ENCODE peak calls at places on chromosomes 16 and 17, in eight cellular contexts. One of them, this sample, is unnamed.

GRCh38 chr17:45320931-45321461 is 4.2 kb upstream of the MAP3K14 start:
- DNase-seq in CD8-positive, alpha-beta T cell: no peak
- DNase-seq in H7: no peak
- DNase-seq in lung: no peak
- DNase-seq in PC-3: peak
- DNase-seq in left ventricle myocardium inferior: no peak
- DNase-seq in CD8-positive, alpha-beta memory T cell: no peak
- DNase-seq in dorsolateral prefrontal cortex: no peak
- DNase-seq in this sample: no peak

GRCh38 chr17:50212121-50212843 is 10.9 kb upstream of the COL1A1 start:
- DNase-seq in CD8-positive, alpha-beta T cell: no peak
- DNase-seq in H7: peak
- DNase-seq in lung: no peak
- DNase-seq in PC-3: no peak
- DNase-seq in left ventricle myocardium inferior: no peak
- DNase-seq in CD8-positive, alpha-beta memory T cell: no peak
- DNase-seq in dorsolateral prefrontal cortex: no peak
- DNase-seq in this sample: no peak

GRCh38 chr16:84535408-84535807 is 30.9 kb upstream of the MEAK7 start:
- DNase-seq in CD8-positive, alpha-beta T cell: no peak
- DNase-seq in H7: no peak
- DNase-seq in lung: no peak
- DNase-seq in PC-3: no peak
- DNase-seq in left ventricle myocardium inferior: no peak
- DNase-seq in CD8-positive, alpha-beta memory T cell: no peak
- DNase-seq in dorsolateral prefrontal cortex: no peak
- DNase-seq in this sample: no peak

GRCh38 chr17:35709874-35710273 is 21.6 kb upstream of the RASL10B start:
- DNase-seq in CD8-positive, alpha-beta T cell: no peak
- DNase-seq in H7: no peak
- DNase-seq in lung: no peak
- DNase-seq in PC-3: no peak
- DNase-seq in left ventricle myocardium inferior: no peak
- DNase-seq in CD8-positive, alpha-beta memory T cell: no peak
- DNase-seq in dorsolateral prefrontal cortex: no peak
- DNase-seq in this sample: no peak

GRCh38 chr17:79797492-79798295 is 817 bp upstream of the CBX8 start:
- DNase-seq in CD8-positive, alpha-beta T cell: no peak
- DNase-seq in H7: no peak
- DNase-seq in lung: no peak
- DNase-seq in PC-3: no peak
- DNase-seq in left ventricle myocardium inferior: no peak
- DNase-seq in CD8-positive, alpha-beta memory T cell: no peak
- DNase-seq in dorsolateral prefrontal cortex: no peak
- DNase-seq in this sample: no peak

GRCh38 chr16:70430667-70431536 is 8.0 kb downstream of the ST3GAL2 start:
- DNase-seq in CD8-positive, alpha-beta T cell: peak
- DNase-seq in H7: peak
- DNase-seq in lung: no peak
- DNase-seq in PC-3: peak
- DNase-seq in left ventricle myocardium inferior: no peak
- DNase-seq in CD8-positive, alpha-beta memory T cell: peak
- DNase-seq in dorsolateral prefrontal cortex: no peak
- DNase-seq in this sample: peak

GRCh38 chr16:74053784-74054306 is 242.8 kb upstream of the PSMD7 start:
- DNase-seq in CD8-positive, alpha-beta T cell: no peak
- DNase-seq in H7: no peak
- DNase-seq in lung: no peak
- DNase-seq in PC-3: no peak
- DNase-seq in left ventricle myocardium inferior: no peak
- DNase-seq in CD8-positive, alpha-beta memory T cell: no peak
- DNase-seq in dorsolateral prefrontal cortex: no peak
- DNase-seq in this sample: no peak

GRCh38 chr16:13919683-13920509 is at the start of gene ERCC4:
- DNase-seq in CD8-positive, alpha-beta T cell: peak
- DNase-seq in H7: peak
- DNase-seq in lung: peak
- DNase-seq in PC-3: peak
- DNase-seq in left ventricle myocardium inferior: peak
- DNase-seq in CD8-positive, alpha-beta memory T cell: peak
- DNase-seq in dorsolateral prefrontal cortex: peak
- DNase-seq in this sample: peak

GRCh38 chr17:27879987-27880608 is 13.1 kb downstream of the LYRM9 start:
- DNase-seq in CD8-positive, alpha-beta T cell: peak
- DNase-seq in H7: peak
- DNase-seq in lung: peak
- DNase-seq in PC-3: peak
- DNase-seq in left ventricle myocardium inferior: peak
- DNase-seq in CD8-positive, alpha-beta memory T cell: peak
- DNase-seq in dorsolateral prefrontal cortex: peak
- DNase-seq in this sample: peak

GRCh38 chr16:57810197-57811024 is 8.1 kb upstream of the KIFC3 start:
- DNase-seq in CD8-positive, alpha-beta T cell: peak
- DNase-seq in H7: peak
- DNase-seq in lung: peak
- DNase-seq in PC-3: peak
- DNase-seq in left ventricle myocardium inferior: peak
- DNase-seq in CD8-positive, alpha-beta memory T cell: peak
- DNase-seq in dorsolateral prefrontal cortex: no peak
- DNase-seq in this sample: peak

GRCh38 chr17:61380836-61381525 is 18.7 kb upstream of the TBX2 start:
- DNase-seq in CD8-positive, alpha-beta T cell: no peak
- DNase-seq in H7: no peak
- DNase-seq in lung: no peak
- DNase-seq in PC-3: no peak
- DNase-seq in left ventricle myocardium inferior: no peak
- DNase-seq in CD8-positive, alpha-beta memory T cell: no peak
- DNase-seq in dorsolateral prefrontal cortex: no peak
- DNase-seq in this sample: no peak

GRCh38 chr17:4152471-4152870 is 9.5 kb downstream of the CYB5D2 start:
- DNase-seq in CD8-positive, alpha-beta T cell: no peak
- DNase-seq in H7: no peak
- DNase-seq in lung: no peak
- DNase-seq in PC-3: peak
- DNase-seq in left ventricle myocardium inferior: no peak
- DNase-seq in CD8-positive, alpha-beta memory T cell: no peak
- DNase-seq in dorsolateral prefrontal cortex: no peak
- DNase-seq in this sample: no peak

GRCh38 chr17:7281074-7281952 is at the start of gene SLC2A4:
- DNase-seq in CD8-positive, alpha-beta T cell: peak
- DNase-seq in H7: peak
- DNase-seq in lung: peak
- DNase-seq in PC-3: peak
- DNase-seq in left ventricle myocardium inferior: peak
- DNase-seq in CD8-positive, alpha-beta memory T cell: peak
- DNase-seq in dorsolateral prefrontal cortex: peak
- DNase-seq in this sample: peak

GRCh38 chr17:7284911-7285310 is 3.4 kb downstream of the SLC2A4 start:
- DNase-seq in CD8-positive, alpha-beta T cell: no peak
- DNase-seq in H7: no peak
- DNase-seq in lung: no peak
- DNase-seq in PC-3: no peak
- DNase-seq in left ventricle myocardium inferior: no peak
- DNase-seq in CD8-positive, alpha-beta memory T cell: no peak
- DNase-seq in dorsolateral prefrontal cortex: no peak
- DNase-seq in this sample: no peak

GRCh38 chr17:7281953-7282751 is 634 bp downstream of the SLC2A4 start:
- DNase-seq in CD8-positive, alpha-beta T cell: peak
- DNase-seq in H7: no peak
- DNase-seq in lung: no peak
- DNase-seq in PC-3: no peak
- DNase-seq in left ventricle myocardium inferior: peak
- DNase-seq in CD8-positive, alpha-beta memory T cell: no peak
- DNase-seq in dorsolateral prefrontal cortex: no peak
- DNase-seq in this sample: no peak

GRCh38 chr17:7283471-7284216 is 2.1 kb downstream of the SLC2A4 start:
- DNase-seq in CD8-positive, alpha-beta T cell: no peak
- DNase-seq in H7: peak
- DNase-seq in lung: no peak
- DNase-seq in PC-3: no peak
- DNase-seq in left ventricle myocardium inferior: no peak
- DNase-seq in CD8-positive, alpha-beta memory T cell: no peak
- DNase-seq in dorsolateral prefrontal cortex: no peak
- DNase-seq in this sample: no peak

GRCh38 chr17:7282752-7283321 is 1.3 kb downstream of the SLC2A4 start:
- DNase-seq in CD8-positive, alpha-beta T cell: no peak
- DNase-seq in H7: peak
- DNase-seq in lung: no peak
- DNase-seq in PC-3: no peak
- DNase-seq in left ventricle myocardium inferior: no peak
- DNase-seq in CD8-positive, alpha-beta memory T cell: no peak
- DNase-seq in dorsolateral prefrontal cortex: no peak
- DNase-seq in this sample: no peak
- H3K4me3 ChIP-seq in CD8-positive, alpha-beta T cell: no peak
- H3K4me3 ChIP-seq in H7: no peak
- H3K4me3 ChIP-seq in lung: no peak
- H3K4me3 ChIP-seq in PC-3: no peak
- H3K4me3 ChIP-seq in left ventricle myocardium inferior: peak
- H3K4me3 ChIP-seq in CD8-positive, alpha-beta memory T cell: no peak
- H3K4me3 ChIP-seq in dorsolateral prefrontal cortex: peak
- H3K4me3 ChIP-seq in this sample: no peak

GRCh38 chr17:81086789-81087551 is 52.0 kb downstream of the BAIAP2 start:
- DNase-seq in CD8-positive, alpha-beta T cell: no peak
- DNase-seq in H7: no peak
- DNase-seq in lung: no peak
- DNase-seq in PC-3: no peak
- DNase-seq in left ventricle myocardium inferior: no peak
- DNase-seq in CD8-positive, alpha-beta memory T cell: no peak
- DNase-seq in dorsolateral prefrontal cortex: no peak
- DNase-seq in this sample: peak
- H3K4me3 ChIP-seq in CD8-positive, alpha-beta T cell: no peak
- H3K4me3 ChIP-seq in H7: no peak
- H3K4me3 ChIP-seq in lung: no peak
- H3K4me3 ChIP-seq in PC-3: no peak
- H3K4me3 ChIP-seq in left ventricle myocardium inferior: no peak
- H3K4me3 ChIP-seq in CD8-positive, alpha-beta memory T cell: no peak
- H3K4me3 ChIP-seq in dorsolateral prefrontal cortex: no peak
- H3K4me3 ChIP-seq in this sample: no peak

GRCh38 chr17:17944253-17944652 is 27.9 kb downstream of the TOM1L2 start:
- DNase-seq in CD8-positive, alpha-beta T cell: no peak
- DNase-seq in H7: no peak
- DNase-seq in lung: no peak
- DNase-seq in PC-3: no peak
- DNase-seq in left ventricle myocardium inferior: no peak
- DNase-seq in CD8-positive, alpha-beta memory T cell: no peak
- DNase-seq in dorsolateral prefrontal cortex: no peak
- DNase-seq in this sample: no peak
- H3K4me3 ChIP-seq in CD8-positive, alpha-beta T cell: no peak
- H3K4me3 ChIP-seq in H7: no peak
- H3K4me3 ChIP-seq in lung: no peak
- H3K4me3 ChIP-seq in PC-3: no peak
- H3K4me3 ChIP-seq in left ventricle myocardium inferior: no peak
- H3K4me3 ChIP-seq in CD8-positive, alpha-beta memory T cell: no peak
- H3K4me3 ChIP-seq in dorsolateral prefrontal cortex: no peak
- H3K4me3 ChIP-seq in this sample: no peak

GRCh38 chr17:36847293-36847645 is 90.0 kb upstream of the LHX1 start:
- DNase-seq in CD8-positive, alpha-beta T cell: no peak
- DNase-seq in H7: peak
- DNase-seq in lung: no peak
- DNase-seq in PC-3: no peak
- DNase-seq in left ventricle myocardium inferior: no peak
- DNase-seq in CD8-positive, alpha-beta memory T cell: no peak
- DNase-seq in dorsolateral prefrontal cortex: no peak
- DNase-seq in this sample: no peak

GRCh38 chr17:36848008-36848902 is 89.0 kb upstream of the LHX1 start:
- DNase-seq in CD8-positive, alpha-beta T cell: no peak
- DNase-seq in H7: peak
- DNase-seq in lung: no peak
- DNase-seq in PC-3: no peak
- DNase-seq in left ventricle myocardium inferior: no peak
- DNase-seq in CD8-positive, alpha-beta memory T cell: no peak
- DNase-seq in dorsolateral prefrontal cortex: no peak
- DNase-seq in this sample: no peak

GRCh38 chr17:36851230-36851629 is 86.0 kb upstream of the LHX1 start:
- DNase-seq in CD8-positive, alpha-beta T cell: no peak
- DNase-seq in H7: no peak
- DNase-seq in lung: no peak
- DNase-seq in PC-3: peak
- DNase-seq in left ventricle myocardium inferior: no peak
- DNase-seq in CD8-positive, alpha-beta memory T cell: no peak
- DNase-seq in dorsolateral prefrontal cortex: no peak
- DNase-seq in this sample: no peak

GRCh38 chr17:36849871-36850348 is 87.4 kb upstream of the LHX1 start:
- DNase-seq in CD8-positive, alpha-beta T cell: no peak
- DNase-seq in H7: peak
- DNase-seq in lung: no peak
- DNase-seq in PC-3: peak
- DNase-seq in left ventricle myocardium inferior: no peak
- DNase-seq in CD8-positive, alpha-beta memory T cell: no peak
- DNase-seq in dorsolateral prefrontal cortex: no peak
- DNase-seq in this sample: no peak

DNA sequence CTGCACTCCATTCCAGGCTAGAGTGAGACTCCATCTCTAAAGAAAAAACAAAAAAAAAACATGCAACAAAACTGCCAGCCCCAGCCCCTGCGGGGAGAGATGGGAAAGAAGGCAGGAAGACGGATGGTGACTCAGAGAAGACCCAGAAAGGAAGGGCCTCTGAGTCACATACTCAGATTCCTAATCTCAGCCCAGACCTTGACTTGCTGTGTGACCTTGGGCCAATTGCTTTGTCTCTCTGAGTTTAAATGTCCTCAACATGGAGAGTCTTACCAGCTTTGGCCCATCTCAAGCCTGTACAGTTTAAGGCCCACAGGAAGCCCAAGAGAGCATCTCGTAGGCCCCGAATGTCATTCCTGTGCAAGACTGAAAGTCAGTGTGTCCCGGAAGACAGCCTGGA is 86.5 kb upstream of the LHX1 start:
- DNase-seq in CD8-positive, alpha-beta T cell: no peak
- DNase-seq in H7: no peak
- DNase-seq in lung: no peak
- DNase-seq in PC-3: peak
- DNase-seq in left ventricle myocardium inferior: no peak
- DNase-seq in CD8-positive, alpha-beta memory T cell: no peak
- DNase-seq in dorsolateral prefrontal cortex: no peak
- DNase-seq in this sample: no peak
- H3K4me3 ChIP-seq in CD8-positive, alpha-beta T cell: no peak
- H3K4me3 ChIP-seq in H7: no peak
- H3K4me3 ChIP-seq in lung: no peak
- H3K4me3 ChIP-seq in PC-3: no peak
- H3K4me3 ChIP-seq in left ventricle myocardium inferior: no peak
- H3K4me3 ChIP-seq in CD8-positive, alpha-beta memory T cell: no peak
- H3K4me3 ChIP-seq in dorsolateral prefrontal cortex: no peak
- H3K4me3 ChIP-seq in this sample: no peak